ENCODE peak calls at places on chromosomes 3 and 15, in eight cellular contexts. X, I, V, K, D, B, U and E are unnamed samples.

GRCh38 chr3:122760457-122761271 is 33.0 kb downstream of the HSPBAP1 start:
- DNase-seq in K (no peak), D (no peak), U (no peak), B (no peak), X (no peak), I (no peak), V (no peak), E (no peak)

GRCh38 chr15:52567886-52568568 is 803 bp downstream of the ARPP19 start:
- DNase-seq in X (no peak), D (no peak), V (peak), K (no peak), U (peak), B (no peak), I (peak), E (no peak)

GRCh38 chr3:150764607-150765366 is 1.8 kb upstream of the SIAH2 start:
- DNase-seq in K (no peak), D (no peak), B (no peak), U (no peak), V (no peak), I (no peak), X (no peak), E (no peak)

GRCh38 chr3:174756200-174756829 is 102.8 kb upstream of the NAALADL2 start:
- DNase-seq in U (no peak), B (no peak), D (no peak), I (no peak), V (no peak), K (no peak), X (no peak), E (no peak)

GRCh38 chr3:30685267-30685667 is 78.9 kb downstream of the TGFBR2 start:
- DNase-seq in D (no peak), X (no peak), V (no peak), I (no peak), B (no peak), K (no peak), U (no peak), E (no peak)

GRCh38 chr15:95025924-95026728 is 794.8 kb downstream of the MCTP2 start:
- DNase-seq in K (peak), V (no peak), X (no peak), U (no peak), I (no peak), B (no peak), D (peak), E (no peak)

GRCh38 chr15:48086162-48086561 is 34.6 kb upstream of the SLC24A5 start:
- DNase-seq in D (no peak), U (no peak), X (no peak), B (no peak), V (no peak), K (no peak), I (no peak), E (no peak)

GRCh38 chr15:29849218-29849617 is 26.9 kb upstream of the TJP1 start:
- DNase-seq in B (no peak), X (no peak), V (no peak), I (no peak), D (peak), K (no peak), U (no peak), E (no peak)

GRCh38 chr3:131880948-131881347 is 153.9 kb downstream of the CPNE4 start:
- DNase-seq in D (no peak), V (no peak), I (no peak), K (no peak), U (no peak), X (no peak), B (no peak), E (no peak)

GRCh38 chr3:129313415-129313982 is 34.8 kb downstream of the HMCES start:
- DNase-seq in B (no peak), U (no peak), X (no peak), I (no peak), K (no peak), V (peak), D (no peak), E (peak)

GRCh38 chr15:49494842-49495241 is 71.8 kb downstream of the FGF7 start:
- DNase-seq in X (no peak), V (no peak), K (no peak), D (no peak), U (no peak), B (no peak), I (no peak), E (no peak)

GRCh38 chr15:60391722-60392340 is 6.0 kb downstream of the ANXA2 start:
- DNase-seq in X (no peak), D (peak), K (no peak), U (no peak), V (no peak), B (no peak), I (no peak), E (no peak)

GRCh38 chr3:50539887-50540286 is 27.7 kb downstream of the C3orf18 start:
- DNase-seq in U (no peak), V (no peak), B (no peak), I (no peak), K (no peak), X (no peak), D (no peak), E (no peak)

GRCh38 chr3:57434041-57434440 is 110.1 kb downstream of the DNAH12 start:
- DNase-seq in K (no peak), B (no peak), V (no peak), D (peak), X (peak), I (no peak), U (no peak), E (no peak)

GRCh38 chr3:111858641-111859040 is 424 bp upstream of the PHLDB2 start:
- DNase-seq in D (no peak), V (no peak), K (no peak), U (peak), X (no peak), B (no peak), I (no peak), E (no peak)